ENCODE peak calls at places on chromosomes 5 and 9, in seven cellular contexts. One of them, this sample, is unnamed.
A peak's percentile ranks its signal among the peaks of the same experiment; 100 is the strongest.

GRCh38 chr5:71937906-71938698 is 169.2 kb upstream of the MAP1B start:
- DNase-seq in ureter: no peak
- DNase-seq in stimulated activated CD4-positive, alpha-beta T cell treated with anti-CD3 and anti-CD28 coated beads, Interleukin-1b, Interleukin-23, amount 100 ng/mL, for 4 hours: no peak
- DNase-seq in brain microvascular endothelial cell: no peak
- DNase-seq in HCT116: no peak
- DNase-seq in germinal center: no peak
- DNase-seq in amygdala: no peak
- DNase-seq in this sample: no peak

GRCh38 chr9:81767921-81768320 is 78.6 kb upstream of the TLE1 start:
- DNase-seq in HCT116: no peak
- DNase-seq in germinal center: no peak
- DNase-seq in amygdala: no peak
- DNase-seq in ureter: no peak
- DNase-seq in stimulated activated CD4-positive, alpha-beta T cell treated with anti-CD3 and anti-CD28 coated beads, Interleukin-1b, Interleukin-23, amount 100 ng/mL, for 4 hours: no peak
- DNase-seq in brain microvascular endothelial cell: no peak
- DNase-seq in this sample: no peak

GRCh38 chr5:98314262-98314661 is 459.2 kb upstream of the RGMB start:
- DNase-seq in HCT116: no peak
- DNase-seq in stimulated activated CD4-positive, alpha-beta T cell treated with anti-CD3 and anti-CD28 coated beads, Interleukin-1b, Interleukin-23, amount 100 ng/mL, for 4 hours: no peak
- DNase-seq in germinal center: no peak
- DNase-seq in brain microvascular endothelial cell: no peak
- DNase-seq in amygdala: no peak
- DNase-seq in ureter: no peak
- DNase-seq in this sample: peak; percentile 76

GRCh38 chr5:65951330-65951729 is 25.0 kb downstream of the ERBIN start:
- DNase-seq in stimulated activated CD4-positive, alpha-beta T cell treated with anti-CD3 and anti-CD28 coated beads, Interleukin-1b, Interleukin-23, amount 100 ng/mL, for 4 hours: no peak
- DNase-seq in brain microvascular endothelial cell: no peak
- DNase-seq in HCT116: no peak
- DNase-seq in ureter: no peak
- DNase-seq in amygdala: no peak
- DNase-seq in germinal center: no peak
- DNase-seq in this sample: no peak

GRCh38 chr5:72366324-72366976 is 46.3 kb downstream of the PTCD2 start:
- DNase-seq in brain microvascular endothelial cell: peak; percentile 83
- DNase-seq in ureter: peak; percentile 79
- DNase-seq in amygdala: no peak
- DNase-seq in germinal center: peak; percentile 23
- DNase-seq in stimulated activated CD4-positive, alpha-beta T cell treated with anti-CD3 and anti-CD28 coated beads, Interleukin-1b, Interleukin-23, amount 100 ng/mL, for 4 hours: no peak
- DNase-seq in HCT116: peak; percentile 39
- DNase-seq in this sample: peak; percentile 35

GRCh38 chr5:16596541-16596940 is 20.3 kb downstream of the RETREG1 start:
- DNase-seq in ureter: no peak
- DNase-seq in stimulated activated CD4-positive, alpha-beta T cell treated with anti-CD3 and anti-CD28 coated beads, Interleukin-1b, Interleukin-23, amount 100 ng/mL, for 4 hours: no peak
- DNase-seq in germinal center: no peak
- DNase-seq in amygdala: no peak
- DNase-seq in HCT116: no peak
- DNase-seq in brain microvascular endothelial cell: peak; percentile 9
- DNase-seq in this sample: no peak

GRCh38 chr9:112338561-112338960 is 5.1 kb upstream of the PTBP3 start:
- DNase-seq in ureter: no peak
- DNase-seq in HCT116: peak; percentile 66
- DNase-seq in stimulated activated CD4-positive, alpha-beta T cell treated with anti-CD3 and anti-CD28 coated beads, Interleukin-1b, Interleukin-23, amount 100 ng/mL, for 4 hours: no peak
- DNase-seq in amygdala: no peak
- DNase-seq in brain microvascular endothelial cell: peak; percentile 73
- DNase-seq in germinal center: no peak
- DNase-seq in this sample: no peak

GRCh38 chr5:175035882-175036533 is 311.6 kb downstream of the MSX2 start:
- DNase-seq in brain microvascular endothelial cell: no peak
- DNase-seq in amygdala: no peak
- DNase-seq in ureter: no peak
- DNase-seq in HCT116: peak; percentile 13
- DNase-seq in germinal center: no peak
- DNase-seq in stimulated activated CD4-positive, alpha-beta T cell treated with anti-CD3 and anti-CD28 coated beads, Interleukin-1b, Interleukin-23, amount 100 ng/mL, for 4 hours: no peak
- DNase-seq in this sample: no peak

GRCh38 chr5:127508644-127509373 is 8.6 kb upstream of the PRRC1 start:
- DNase-seq in germinal center: no peak
- DNase-seq in brain microvascular endothelial cell: no peak
- DNase-seq in ureter: no peak
- DNase-seq in amygdala: no peak
- DNase-seq in HCT116: no peak
- DNase-seq in stimulated activated CD4-positive, alpha-beta T cell treated with anti-CD3 and anti-CD28 coated beads, Interleukin-1b, Interleukin-23, amount 100 ng/mL, for 4 hours: no peak
- DNase-seq in this sample: no peak

GRCh38 chr9:111052831-111053230 is 14.6 kb upstream of the LPAR1 start:
- DNase-seq in brain microvascular endothelial cell: peak; percentile 47
- DNase-seq in stimulated activated CD4-positive, alpha-beta T cell treated with anti-CD3 and anti-CD28 coated beads, Interleukin-1b, Interleukin-23, amount 100 ng/mL, for 4 hours: no peak
- DNase-seq in HCT116: no peak
- DNase-seq in germinal center: no peak
- DNase-seq in ureter: no peak
- DNase-seq in amygdala: no peak
- DNase-seq in this sample: no peak

GRCh38 chr9:613771-614347 is 227.6 kb upstream of the DMRT1 start:
- DNase-seq in brain microvascular endothelial cell: peak; percentile 89
- DNase-seq in HCT116: peak; percentile 13
- DNase-seq in ureter: peak; percentile 83
- DNase-seq in amygdala: peak; percentile 75
- DNase-seq in germinal center: peak; percentile 44
- DNase-seq in stimulated activated CD4-positive, alpha-beta T cell treated with anti-CD3 and anti-CD28 coated beads, Interleukin-1b, Interleukin-23, amount 100 ng/mL, for 4 hours: no peak
- DNase-seq in this sample: peak; percentile 67

GRCh38 chr5:74272019-74272775 is 368.3 kb downstream of the ENC1 start:
- DNase-seq in stimulated activated CD4-positive, alpha-beta T cell treated with anti-CD3 and anti-CD28 coated beads, Interleukin-1b, Interleukin-23, amount 100 ng/mL, for 4 hours: no peak
- DNase-seq in ureter: no peak
- DNase-seq in HCT116: no peak
- DNase-seq in germinal center: no peak
- DNase-seq in brain microvascular endothelial cell: no peak
- DNase-seq in amygdala: no peak
- DNase-seq in this sample: peak; percentile 50